ENCODE peak calls at places on chromosomes 6 and 20, in ten cellular contexts. B is GOT3; Z is occipital lobe; I is DMS153; J is neural crest cell; M is NCI-H2029 treated with DMSO at 0.1 percent for 48 hours; S is lower leg skin; V is CD8-positive, alpha-beta memory T cell; D is activated CD4-positive, alpha-beta memory T cell treated with anti-CD3 and anti-CD28 coated beads for 36 hours; G is stimulated activated CD8-positive, alpha-beta memory T cell treated with anti-CD3 and anti-CD28 coated beads, Interleukin-15, amount 100 ng/mL, for 24 hours. F is an unnamed sample.

GRCh38 chr6:81772741-81773140 is 20.3 kb upstream of the TENT5A start:
- DNase-seq in V (no peak), Z (no peak), S (no peak), J (no peak), D (no peak), M (no peak), G (no peak), B (no peak), I (no peak), F (peak; percentile 87)

GRCh38 chr6:52286798-52287432 is 2.4 kb upstream of the MCM3 start:
- DNase-seq in J (peak; percentile 72), I (peak; percentile 48), V (peak; percentile 41), S (no peak), Z (peak; percentile 50), D (peak; percentile 77), B (no peak), M (peak; percentile 27), G (no peak), F (peak; percentile 76)

GRCh38 chr6:134093007-134093573 is 40.7 kb upstream of the SLC2A12 start:
- DNase-seq in Z (no peak), M (no peak), J (no peak), D (no peak), I (no peak), G (no peak), S (no peak), V (no peak), B (no peak), F (no peak)

GRCh38 chr20:51570755-51571469 is 28.4 kb upstream of the NFATC2 start:
- DNase-seq in Z (no peak), S (peak; percentile 90), V (no peak), I (no peak), B (no peak), G (no peak), D (no peak), J (no peak), M (no peak), F (no peak)

GRCh38 chr6:41367700-41368099 is 32.3 kb downstream of the NCR2 start:
- DNase-seq in S (peak; percentile 75), B (no peak), I (peak; percentile 42), D (peak; percentile 25), Z (peak; percentile 55), M (peak; percentile 63), J (peak; percentile 68), V (no peak), G (no peak), F (peak; percentile 61)

GRCh38 chr20:16308754-16309153 is 264.5 kb downstream of the KIF16B start:
- DNase-seq in S (no peak), D (no peak), Z (no peak), J (no peak), B (no peak), M (no peak), I (no peak), G (no peak), V (no peak), F (peak; percentile 47)

GRCh38 chr20:63733579-63734081 is 2.8 kb upstream of the LIME1 start:
- DNase-seq in I (no peak), D (no peak), V (no peak), J (no peak), Z (no peak), B (no peak), S (no peak), M (no peak), G (no peak), F (no peak)

GRCh38 chr6:35483490-35483889 is 13.4 kb downstream of the TEAD3 start:
- DNase-seq in S (no peak), V (no peak), I (no peak), M (no peak), J (no peak), Z (no peak), D (no peak), B (no peak), G (no peak), F (no peak)

GRCh38 chr6:28720357-28721231 is 194.9 kb downstream of the GPX5 start:
- DNase-seq in J (no peak), I (no peak), Z (no peak), G (no peak), S (no peak), V (no peak), B (no peak), D (no peak), M (no peak), F (no peak)

GRCh38 chr6:155377061-155377460 is 62.8 kb upstream of the TFB1M start:
- DNase-seq in D (no peak), S (no peak), B (no peak), J (no peak), M (no peak), V (no peak), G (no peak), I (no peak), Z (no peak), F (peak; percentile 66)

GRCh38 chr6:109373762-109374161 is 8.5 kb downstream of the CD164 start:
- DNase-seq in I (no peak), G (no peak), M (no peak), J (no peak), B (no peak), D (peak; percentile 80), S (no peak), Z (no peak), V (no peak), F (no peak)

GRCh38 chr6:142885182-142885867 is 59.7 kb downstream of the HIVEP2 start:
- DNase-seq in S (no peak), I (peak; percentile 29), B (no peak), Z (peak; percentile 28), D (peak; percentile 50), M (no peak), J (no peak), G (no peak), V (peak; percentile 49), F (peak; percentile 98)

GRCh38 chr6:89826029-89826528 is 3.6 kb upstream of the CASP8AP2 start:
- DNase-seq in G (no peak), I (no peak), J (no peak), Z (no peak), V (no peak), M (no peak), B (no peak), D (no peak), S (peak; percentile 23), F (peak; percentile 9)

GRCh38 chr6:32852844-32853540 is 512 bp downstream of the TAP1 start:
- DNase-seq in M (no peak), D (peak; percentile 77), Z (no peak), G (no peak), I (no peak), J (no peak), B (no peak), S (peak; percentile 92), V (peak; percentile 47), F (peak; percentile 62)

GRCh38 chr6:106462923-106463557 is 102.5 kb downstream of the CRYBG1 start:
- DNase-seq in Z (no peak), D (no peak), J (no peak), V (no peak), M (no peak), I (no peak), B (no peak), G (no peak), S (no peak), F (no peak)

GRCh38 chr6:159760602-159761057 is 1.2 kb upstream of the ACAT2 start:
- DNase-seq in M (no peak), G (no peak), I (no peak), S (no peak), D (no peak), Z (no peak), V (no peak), B (no peak), J (no peak), F (peak; percentile 64)

GRCh38 chr20:59010321-59010994 is 3.4 kb upstream of the CTSZ start:
- DNase-seq in D (peak; percentile 4), B (no peak), Z (no peak), I (peak; percentile 74), G (no peak), S (peak; percentile 85), V (no peak), J (no peak), M (peak; percentile 68), F (peak; percentile 59)